ENCODE peak calls at places on chromosome 12, in seven cellular contexts. R is uterus, X is PC-9, S is IMR-90, L is sigmoid colon, U is body of pancreas, W is A673. A is an unnamed sample.

GRCh38 chr12:12616512-12617275 is 5.0 kb downstream of the CREBL2 start:
- DNase-seq in R (no peak), X (no peak), S (peak; percentile 44), L (no peak), U (no peak), W (no peak), A (no peak)

GRCh38 chr12:105861232-105861631 is 277.5 kb downstream of the NUAK1 start:
- DNase-seq in R (no peak), X (no peak), S (no peak), L (no peak), U (no peak), W (no peak), A (no peak)

GRCh38 chr12:1869145-1869544 is 48.8 kb downstream of the LRTM2 start:
- DNase-seq in R (no peak), X (no peak), S (no peak), L (no peak), U (no peak), W (no peak), A (no peak)

GRCh38 chr12:45637706-45638105 is 91.8 kb upstream of the ARID2 start:
- DNase-seq in R (no peak), X (no peak), S (peak; percentile 93), L (no peak), U (no peak), W (no peak), A (no peak)

GRCh38 chr12:2963760-2964292 is 4.6 kb downstream of the TEAD4 start:
- DNase-seq in R (no peak), X (no peak), S (peak; percentile 20), L (no peak), U (no peak), W (no peak), A (peak; percentile 78)

GRCh38 chr12:100858658-100859057 is 64.1 kb downstream of the ANO4 start:
- DNase-seq in R (no peak), X (no peak), S (peak; percentile 16), L (no peak), U (no peak), W (no peak), A (no peak)

GRCh38 chr12:31732926-31733548 is 4.2 kb upstream of the AMN1 start:
- DNase-seq in R (no peak), X (peak; percentile 78), S (peak; percentile 83), L (no peak), U (no peak), W (peak; percentile 45), A (peak; percentile 70)

GRCh38 chr12:62006076-62006732 is 254.0 kb upstream of the USP15 start:
- DNase-seq in R (no peak), X (peak; percentile 5), S (peak; percentile 36), L (no peak), U (peak; percentile 15), W (peak; percentile 68), A (peak; percentile 34)

GRCh38 chr12:56863789-56864188 is 70.4 kb downstream of the SDR9C7 start:
- DNase-seq in R (no peak), X (no peak), S (no peak), L (no peak), U (no peak), W (no peak), A (no peak)

DNA sequence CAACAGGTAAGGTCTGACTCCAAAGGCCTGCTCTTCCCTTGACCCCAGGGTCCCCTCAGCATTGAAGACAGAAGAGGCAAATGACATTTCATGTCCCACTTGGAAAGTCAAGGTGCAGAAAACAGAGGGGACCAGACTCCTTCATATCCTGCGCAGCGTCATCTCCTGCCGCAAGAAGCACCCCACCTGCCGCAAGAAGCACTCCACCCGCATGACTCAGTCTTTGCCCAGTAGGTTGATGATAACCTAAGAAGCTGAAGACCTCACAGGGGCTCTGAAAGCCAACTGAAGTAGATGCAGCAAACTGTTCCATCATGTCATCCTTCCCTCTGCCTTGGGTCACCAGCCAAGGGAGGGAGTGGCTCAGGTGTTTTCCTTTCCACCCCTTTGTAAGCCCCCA is 11.6 kb upstream of the SMUG1 start:
- DNase-seq in R (no peak), X (no peak), S (no peak), L (no peak), U (no peak), W (no peak), A (no peak)
- H3K27me3 ChIP-seq in R (no peaks in the 10 kb centered on the region), X (peaks cover 3% of the 10 kb centered on the region), S (peaks cover 27% of the 10 kb centered on the region), L (no peaks in the 10 kb centered on the region), U (no peaks in the 10 kb centered on the region), W (no peaks in the 10 kb centered on the region), A (peaks cover 56% of the 10 kb centered on the region)

GRCh38 chr12:47807338-47807737 is 12.4 kb downstream of the HDAC7 start:
- DNase-seq in R (no peak), X (no peak), S (no peak), L (no peak), U (no peak), W (no peak), A (no peak)
- H3K27me3 ChIP-seq in R (no peaks in the 10 kb centered on the region), X (no peaks in the 10 kb centered on the region), S (no peaks in the 10 kb centered on the region), L (no peaks in the 10 kb centered on the region), U (no peaks in the 10 kb centered on the region), W (no peaks in the 10 kb centered on the region), A (no peaks in the 10 kb centered on the region)

GRCh38 chr12:110458756-110459155 is 8.6 kb upstream of the ARPC3 start:
- DNase-seq in R (no peak), X (no peak), S (no peak), L (no peak), U (peak; percentile 1), W (no peak), A (no peak)
- H3K27me3 ChIP-seq in R (no peaks in the 10 kb centered on the region), X (no peaks in the 10 kb centered on the region), S (no peaks in the 10 kb centered on the region), L (no peaks in the 10 kb centered on the region), U (no peaks in the 10 kb centered on the region), W (no peaks in the 10 kb centered on the region), A (no peaks in the 10 kb centered on the region)

GRCh38 chr12:114457620-114458019 is 51.7 kb upstream of the TBX5 start:
- DNase-seq in R (no peak), X (no peak), S (no peak), L (no peak), U (no peak), W (no peak), A (no peak)
- H3K27me3 ChIP-seq in R (no peaks in the 10 kb centered on the region), X (peaks cover 12% of the 10 kb centered on the region), S (peaks cover 16% of the 10 kb centered on the region), L (no peaks in the 10 kb centered on the region), U (no peaks in the 10 kb centered on the region), W (no peaks in the 10 kb centered on the region), A (no peaks in the 10 kb centered on the region)

GRCh38 chr12:115763376-115763775 is 514.1 kb downstream of the MED13L start:
- DNase-seq in R (no peak), X (no peak), S (no peak), L (no peak), U (no peak), W (no peak), A (no peak)

GRCh38 chr12:115760231-115760630 is 517.3 kb downstream of the MED13L start:
- DNase-seq in R (no peak), X (no peak), S (no peak), L (no peak), U (no peak), W (no peak), A (no peak)

GRCh38 chr12:115763982-115764621 is 513.4 kb downstream of the MED13L start:
- DNase-seq in R (no peak), X (no peak), S (no peak), L (no peak), U (no peak), W (no peak), A (peak; percentile 59)

GRCh38 chr12:115762934-115763333 is 514.6 kb downstream of the MED13L start:
- DNase-seq in R (no peak), X (no peak), S (no peak), L (no peak), U (no peak), W (no peak), A (no peak)

DNA sequence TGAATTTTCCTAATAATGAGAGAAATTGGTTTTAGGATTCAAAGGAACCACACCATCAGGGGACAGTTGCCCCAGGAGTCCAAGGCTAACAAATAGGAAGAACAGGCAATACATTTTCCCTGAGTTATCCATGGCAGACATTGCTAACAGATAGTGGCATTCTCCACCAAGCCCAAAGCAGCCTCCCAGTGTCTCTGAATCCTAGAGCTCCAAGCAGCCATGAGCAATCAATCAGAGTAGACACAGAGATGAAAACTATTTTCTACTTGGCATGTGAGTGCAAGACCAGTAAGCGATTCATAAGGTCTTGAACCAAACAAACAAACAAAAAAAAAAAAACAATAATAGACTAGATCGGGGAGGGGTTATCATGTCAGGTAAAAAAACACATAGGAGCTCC is 515.7 kb downstream of the MED13L start:
- DNase-seq in R (no peak), X (no peak), S (no peak), L (no peak), U (no peak), W (no peak), A (no peak)
- H3K27me3 ChIP-seq in R (no peaks in the 10 kb centered on the region), X (peaks cover 36% of the 10 kb centered on the region), S (peaks cover 4% of the 10 kb centered on the region), L (no peaks in the 10 kb centered on the region), U (no peaks in the 10 kb centered on the region), W (peaks cover 18% of the 10 kb centered on the region), A (no peaks in the 10 kb centered on the region)